ENCODE peak calls at places on chromosomes 3 and 15, in five cellular contexts. O is body of pancreas; K is HEK293T; S is effector CD4-positive, alpha-beta T cell; U is stimulated activated CD4-positive, alpha-beta T cell treated with anti-CD3 and anti-CD28 coated beads, Interleukin-15, amount 100 ng/mL, for 1 hour. C is an unnamed sample.

GRCh38 chr15:29044506-29044905 is 158.7 kb downstream of the APBA2 start:
- DNase-seq in O (no peak), K (no peak), S (no peak), U (no peak), C (no peak)

GRCh38 chr15:78427985-78428384 is 10.0 kb upstream of the IREB2 start:
- DNase-seq in O (no peak), K (no peak), S (no peak), U (no peak), C (no peak)

GRCh38 chr3:194575484-194576210 is 57.6 kb downstream of the TMEM44 start:
- DNase-seq in O (no peak), K (no peak), S (no peak), U (no peak), C (no peak)

GRCh38 chr3:115397433-115397832 is 225.9 kb upstream of the GAP43 start:
- DNase-seq in O (no peak), K (no peak), S (no peak), U (no peak), C (no peak)

GRCh38 chr3:14286887-14287496 is 108.4 kb downstream of the LSM3 start:
- DNase-seq in O (no peak), K (no peak), S (no peak), U (no peak), C (no peak)

GRCh38 chr3:45124379-45124778 is 21.8 kb downstream of the CDCP1 start:
- DNase-seq in O (no peak), K (no peak), S (no peak), U (no peak), C (no peak)

GRCh38 chr15:27820722-27821121 is 278.4 kb downstream of the OCA2 start:
- DNase-seq in O (no peak), K (no peak), S (no peak), U (no peak), C (no peak)

GRCh38 chr15:77746254-77747174 is 113.8 kb upstream of the LINGO1 start:
- DNase-seq in O (no peak), K (no peak), S (no peak), U (no peak), C (no peak)

GRCh38 chr3:13878711-13879101 is 1.2 kb downstream of the WNT7A start:
- DNase-seq in O (no peak), K (no peak), S (no peak), U (no peak), C (peak)

GRCh38 chr3:71129611-71130515 is 453.7 kb downstream of the FOXP1 start:
- DNase-seq in O (no peak), K (no peak), S (peak), U (no peak), C (no peak)

GRCh38 chr3:127652246-127652995 is 20.3 kb upstream of the ABTB1 start:
- DNase-seq in O (peak), K (peak), S (no peak), U (no peak), C (peak)

GRCh38 chr3:123737168-123737567 is 147.0 kb downstream of the MYLK start:
- DNase-seq in O (no peak), K (no peak), S (no peak), U (no peak), C (no peak)

GRCh38 chr15:60843482-60843881 is 364.5 kb upstream of the ICE2 start:
- DNase-seq in O (no peak), K (no peak), S (no peak), U (no peak), C (no peak)

GRCh38 chr3:172135766-172136729 is 96.7 kb downstream of the FNDC3B start:
- DNase-seq in O (no peak), K (no peak), S (no peak), U (no peak), C (no peak)

GRCh38 chr3:46284981-46285683 is 42.9 kb downstream of the CCR3 start:
- DNase-seq in O (no peak), K (no peak), S (no peak), U (no peak), C (no peak)

GRCh38 chr3:27800261-27800660 is 78.1 kb upstream of the EOMES start:
- DNase-seq in O (no peak), K (no peak), S (no peak), U (no peak), C (no peak)

GRCh38 chr15:99059010-99059981 is 45.6 kb upstream of the SYNM start:
- DNase-seq in O (peak), K (peak), S (peak), U (peak), C (peak)

GRCh38 chr15:38147246-38147645 is 105.4 kb upstream of the SPRED1 start:
- DNase-seq in O (no peak), K (no peak), S (no peak), U (no peak), C (no peak)

GRCh38 chr3:123267821-123268220 is 66.1 kb downstream of the SEC22A start:
- DNase-seq in O (no peak), K (no peak), S (no peak), U (no peak), C (no peak)

GRCh38 chr3:28300345-28300962 is 48.1 kb upstream of the ZCWPW2 start:
- DNase-seq in O (no peak), K (no peak), S (no peak), U (no peak), C (no peak)

GRCh38 chr3:105747056-105747455 is 121.8 kb downstream of the CBLB start:
- DNase-seq in O (no peak), K (no peak), S (no peak), U (no peak), C (no peak)

GRCh38 chr3:37814547-37814946 is 47.1 kb upstream of the CTDSPL start:
- DNase-seq in O (no peak), K (peak), S (no peak), U (no peak), C (peak)

GRCh38 chr3:150236683-150237082 is 171.4 kb upstream of the TSC22D2 start:
- DNase-seq in O (no peak), K (no peak), S (no peak), U (no peak), C (no peak)

GRCh38 chr3:45064512-45065372 is 38.6 kb downstream of the CLEC3B start:
- DNase-seq in O (no peak), K (no peak), S (no peak), U (peak), C (no peak)

GRCh38 chr3:23324745-23325144 is 121.6 kb downstream of the UBE2E2 start:
- DNase-seq in O (no peak), K (no peak), S (no peak), U (no peak), C (no peak)

GRCh38 chr3:128336337-128337156 is 130.1 kb downstream of the DNAJB8 start:
- DNase-seq in O (no peak), K (no peak), S (no peak), U (no peak), C (no peak)

GRCh38 chr15:52181938-52182780 is 9.0 kb downstream of the GNB5 start:
- DNase-seq in O (no peak), K (no peak), S (no peak), U (no peak), C (no peak)

GRCh38 chr3:51669241-51670052 is 1.6 kb upstream of the TEX264 start:
- DNase-seq in O (peak), K (peak), S (peak), U (peak), C (peak)

GRCh38 chr3:103926936-103927335 is 1439.8 kb upstream of the ALCAM start:
- DNase-seq in O (no peak), K (no peak), S (no peak), U (no peak), C (no peak)

GRCh38 chr3:30611613-30612421 is 5.4 kb downstream of the TGFBR2 start:
- DNase-seq in O (no peak), K (no peak), S (no peak), U (no peak), C (no peak)

C was measured in D341Med.